ENCODE peak calls at places on chromosomes 2 and 18, in four cellular contexts. U is T-helper 2 cell; L is CD8-positive, alpha-beta T cell; D is upper lobe of left lung. M is an unnamed sample.

GRCh38 chr2:73907840-73908452 is 15.1 kb downstream of the ACTG2 start:
- DNase-seq in U (peak; percentile 21), L (peak; percentile 39), D (no peak), M (peak; percentile 66)

GRCh38 chr18:13510594-13510993 is 215.8 kb downstream of the FAM210A start:
- DNase-seq in U (no peak), L (no peak), D (no peak), M (no peak)

GRCh38 chr2:235139956-235140800 is 188.4 kb downstream of the SH3BP4 start:
- DNase-seq in D (peak; percentile 33), U (no peak), L (no peak), M (no peak)

GRCh38 chr2:29075894-29076700 is 1.8 kb upstream of the PCARE start:
- DNase-seq in L (no peak), D (no peak), U (no peak), M (no peak)

GRCh38 chr18:58860747-58861224 is 3.9 kb upstream of the ZNF532 start:
- DNase-seq in L (no peak), D (no peak), U (no peak), M (no peak)

GRCh38 chr18:3060667-3061580 is 48.0 kb upstream of the LPIN2 start:
- DNase-seq in U (peak; percentile 28), L (no peak), D (no peak), M (no peak)

GRCh38 chr2:70645733-70646420 is 92.3 kb upstream of the TGFA start:
- DNase-seq in L (no peak), U (no peak), D (no peak), M (no peak)

GRCh38 chr2:236603361-236604015 is 33.9 kb downstream of the ACKR3 start:
- DNase-seq in U (no peak), D (no peak), L (no peak), M (no peak)

GRCh38 chr2:196249860-196250259 is 78.5 kb upstream of the STK17B start:
- DNase-seq in U (no peak), D (no peak), L (no peak), M (peak; percentile 55)

GRCh38 chr2:173282795-173283545 is 71.7 kb upstream of the CDCA7 start:
- DNase-seq in L (no peak), D (peak; percentile 74), U (no peak), M (no peak)

GRCh38 chr2:24855703-24856102 is 62.5 kb downstream of the CENPO start:
- DNase-seq in L (no peak), D (no peak), U (no peak), M (no peak)

GRCh38 chr2:226515344-226516055 is 284.1 kb downstream of the IRS1 start:
- DNase-seq in D (no peak), L (no peak), U (no peak), M (no peak)